ENCODE peak calls at places on chromosomes 6 and 20, in four cellular contexts. K is K562, A is HEK293T, X is GM12878. U is an unnamed sample.

GRCh38 chr6:80967618-80968017 is 784.9 kb downstream of the TENT5A start:
- DNase-seq in K (no peak), X (no peak), A (no peak), U (no peak)

GRCh38 chr6:28235912-28236452 is 10.9 kb downstream of the ZSCAN9 start:
- DNase-seq in X (no peak), K (no peak), A (no peak), U (no peak)

GRCh38 chr6:151958332-151958731 is 150.8 kb downstream of the ESR1 start:
- DNase-seq in K (no peak), A (no peak), X (no peak), U (no peak)

GRCh38 chr6:166942393-166943168 is 13.8 kb downstream of the RNASET2 start:
- DNase-seq in X (no peak), A (no peak), K (peak; percentile 89), U (no peak)

GRCh38 chr6:134451529-134451928 is 133.6 kb upstream of the SGK1 start:
- DNase-seq in A (no peak), X (no peak), K (peak; percentile 40), U (no peak)

GRCh38 chr6:110415297-110415916 is at the start of gene DDO:
- DNase-seq in K (peak; percentile 15), X (no peak), A (no peak), U (peak; percentile 86)

GRCh38 chr6:27133281-27134227 is 113.9 kb upstream of the PRSS16 start:
- DNase-seq in A (peak; percentile 22), X (peak; percentile 63), K (no peak), U (peak; percentile 51)

GRCh38 chr6:111808493-111808892 is 64.8 kb downstream of the FYN start:
- DNase-seq in K (no peak), A (no peak), X (no peak), U (no peak)

GRCh38 chr6:33628401-33628964 is 7.4 kb downstream of the ITPR3 start:
- DNase-seq in K (no peak), A (no peak), X (no peak), U (no peak)

GRCh38 chr6:10633216-10633615 is 61.2 kb downstream of the C6orf52 start:
- DNase-seq in K (peak; percentile 31), X (peak; percentile 36), A (no peak), U (peak; percentile 13)

GRCh38 chr6:41654433-41655020 is 16.3 kb downstream of the MDFI start:
- DNase-seq in A (no peak), X (no peak), K (no peak), U (no peak)

GRCh38 chr6:17612048-17612447 is 11.9 kb downstream of the FAM8A1 start:
- DNase-seq in K (no peak), A (no peak), X (no peak), U (no peak)

GRCh38 chr6:78436335-78436734 is 431.0 kb upstream of the IRAK1BP1 start:
- DNase-seq in X (no peak), K (no peak), A (no peak), U (peak; percentile 1)
- TF ChIP-seq TARDBP in X (no peak), K (no peak), A (no peak), U (no peak)

DNA sequence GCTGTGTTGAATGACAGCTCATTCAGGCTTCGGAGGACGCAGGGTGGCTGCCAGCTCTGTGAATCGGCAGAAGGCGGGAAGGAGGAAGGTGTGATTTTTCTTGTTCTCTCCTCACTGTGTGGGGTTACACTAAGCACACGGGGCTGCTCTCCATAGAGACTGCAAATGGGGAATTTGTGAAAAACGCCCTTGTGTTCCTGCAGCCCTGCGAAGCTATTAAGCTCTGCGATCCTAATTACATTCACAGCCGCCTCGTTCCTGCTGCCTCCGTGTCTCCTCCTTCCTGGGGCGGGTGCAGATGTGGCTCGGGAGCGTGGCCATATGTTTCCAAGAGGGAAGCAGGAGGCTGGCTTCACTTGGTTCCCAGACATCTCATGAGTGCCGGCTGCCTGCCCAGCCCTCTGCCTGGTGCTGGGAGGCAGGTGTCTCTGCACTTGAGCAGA is 124.0 kb downstream of the TOX2 start:
- DNase-seq in X (no peak), A (no peak), K (no peak), U (no peak)
- TF ChIP-seq TARDBP in X (no peak), A (no peak), K (no peak), U (no peak)

DNA sequence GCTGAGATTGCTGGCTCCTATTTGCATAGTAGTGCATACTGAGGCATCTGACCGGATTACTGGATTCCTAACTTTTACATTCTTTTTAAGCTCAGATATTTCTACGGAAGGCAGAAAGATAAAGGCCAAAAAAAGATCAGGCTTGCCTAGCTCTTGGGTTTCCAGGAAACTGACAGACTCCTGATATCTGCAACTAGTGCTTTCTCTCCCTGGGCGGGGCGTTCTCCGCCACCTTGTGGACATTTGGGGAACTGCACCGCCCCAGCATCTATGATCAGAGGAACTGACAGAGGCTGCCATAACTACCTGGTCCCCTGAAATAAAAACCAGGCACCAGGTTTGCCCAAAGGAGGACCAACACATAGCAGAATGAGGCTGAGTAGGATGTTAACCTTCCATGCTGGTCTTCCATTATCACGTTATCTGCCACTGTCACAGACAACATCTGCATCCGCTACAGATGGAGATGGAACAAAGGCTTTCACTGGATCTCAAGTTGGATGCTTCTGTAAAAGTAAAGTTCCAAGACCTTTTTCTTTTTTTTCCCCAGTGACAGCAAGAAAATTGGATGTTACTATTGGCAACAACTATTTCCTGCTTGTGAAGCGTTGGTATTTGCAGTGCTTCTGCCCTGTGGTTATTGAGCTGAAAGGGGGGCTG is 33.3 kb downstream of the NT5E start:
- DNase-seq in A (peak; percentile 74), K (peak; percentile 76), X (no peak), U (peak; percentile 50)
- TF ChIP-seq TARDBP in A (no peak), K (no peak), X (no peak), U (no peak)

DNA sequence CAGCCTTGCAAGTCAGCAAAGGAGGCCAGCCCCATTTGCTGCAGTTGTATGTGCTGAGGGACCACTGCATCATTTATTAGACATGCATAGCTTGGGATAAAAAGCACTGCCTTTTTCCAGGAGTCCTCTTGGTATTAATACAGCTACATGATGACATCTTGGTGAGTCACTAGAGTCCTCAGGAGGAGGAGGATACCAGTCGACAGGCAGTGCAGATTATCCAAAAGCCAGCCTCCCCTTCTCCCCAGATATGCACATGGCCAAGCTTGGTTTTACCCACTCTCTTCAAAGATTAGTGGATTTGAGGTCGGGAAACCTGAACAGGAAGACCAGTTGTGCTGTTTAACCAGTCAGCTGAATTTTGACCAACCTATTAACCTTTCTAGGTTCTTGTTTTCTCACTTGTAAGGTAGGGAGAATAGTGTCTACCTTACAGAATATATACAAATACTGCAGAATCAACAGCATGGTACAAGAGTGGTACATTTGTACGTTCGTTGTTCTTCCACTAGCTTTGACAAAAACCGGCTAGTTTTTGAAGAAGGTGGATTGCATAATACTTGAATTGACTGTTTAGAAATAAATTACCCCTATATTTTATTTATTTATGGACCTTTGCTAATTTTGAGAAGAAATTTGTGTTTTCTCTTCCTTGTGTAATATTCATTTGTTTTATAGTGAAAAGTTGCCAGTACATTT is 31.9 kb downstream of the VAPB start:
- DNase-seq in K (peak; percentile 56), X (no peak), A (no peak), U (no peak)
- TF ChIP-seq TARDBP in K (no peak), X (no peak), A (no peak), U (no peak)

GRCh38 chr20:50689864-50690263 is 1.5 kb downstream of the RIPOR3 start:
- DNase-seq in X (no peak), K (no peak), A (no peak), U (no peak)

GRCh38 chr20:50690979-50691584 is at the start of gene RIPOR3:
- DNase-seq in X (no peak), A (no peak), K (peak; percentile 97), U (no peak)

GRCh38 chr20:50692553-50692933 is 1.2 kb upstream of the RIPOR3 start:
- DNase-seq in K (no peak), A (no peak), X (no peak), U (no peak)

GRCh38 chr20:50691585-50692552 is 527 bp upstream of the RIPOR3 start:
- DNase-seq in A (no peak), K (peak; percentile 81), X (no peak), U (no peak)

DNA sequence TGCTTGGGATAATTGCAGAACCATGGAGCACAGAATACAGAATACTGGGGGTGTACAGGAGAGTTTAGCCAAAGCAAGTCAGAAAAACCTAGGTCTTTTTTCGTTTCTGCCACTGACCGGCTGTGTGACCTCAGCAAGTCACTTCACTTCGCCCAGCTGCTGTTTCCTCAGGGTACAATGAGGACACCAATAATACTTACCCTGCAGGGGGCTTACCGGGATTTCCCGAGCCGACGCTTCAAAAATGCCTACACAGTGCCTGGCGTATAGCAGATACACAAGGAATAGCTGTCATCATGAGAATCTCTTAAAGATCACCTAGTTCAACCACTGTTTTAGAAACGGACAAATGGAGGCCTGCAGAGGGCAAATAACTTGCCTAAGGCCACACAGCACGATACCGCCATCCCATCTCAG is 772 bp downstream of the RIPOR3 start:
- DNase-seq in X (no peak), K (no peak), A (no peak), U (no peak)
- TF ChIP-seq TARDBP in X (no peak), K (no peak), A (no peak), U (no peak)

GRCh38 chr6:137000825-137001224 is 43.9 kb downstream of the IL20RA start:
- DNase-seq in K (no peak), X (no peak), A (no peak), U (no peak)
- TF ChIP-seq TARDBP in K (no peak), X (no peak), A (no peak), U (no peak)

GRCh38 chr6:35050291-35050987 is 90.7 kb downstream of the TCP11 start:
- DNase-seq in A (no peak), K (no peak), X (no peak), U (no peak)
- TF ChIP-seq TARDBP in A (no peak), K (no peak), X (no peak), U (no peak)

DNA sequence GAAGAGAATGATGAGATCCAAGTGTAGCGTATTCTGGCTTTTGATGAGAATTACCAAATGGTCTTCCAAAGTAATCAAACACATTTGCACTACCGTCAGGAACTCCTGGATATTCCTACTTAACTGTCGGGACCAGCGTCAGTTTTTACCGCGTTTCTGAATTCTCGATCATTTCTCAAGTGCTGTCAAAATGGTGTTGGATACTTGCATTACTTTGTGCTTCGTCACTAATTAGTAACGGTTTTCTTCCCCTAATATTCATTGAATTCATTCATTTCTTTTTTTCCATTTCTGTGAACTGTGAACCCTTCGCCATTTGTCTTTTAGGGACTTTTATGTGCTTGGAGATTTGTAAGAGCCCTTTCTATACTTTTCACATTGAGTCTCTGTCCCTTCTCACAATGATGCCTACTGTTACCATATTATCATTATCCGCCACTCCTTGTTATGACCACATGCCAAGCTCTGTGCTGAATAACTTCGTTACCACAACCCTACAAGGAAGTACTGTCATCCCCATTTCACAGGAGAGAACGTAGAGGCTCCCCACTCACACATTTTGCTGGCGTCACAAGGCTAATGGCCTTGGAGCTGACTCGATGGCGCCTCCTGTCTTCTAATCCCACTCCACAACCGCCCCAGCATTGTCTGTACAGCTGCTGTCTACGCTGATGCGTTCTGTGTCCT is 74.2 kb upstream of the QKI start:
- DNase-seq in K (peak; percentile 33), X (no peak), A (no peak), U (no peak)
- TF ChIP-seq TARDBP in K (no peak), X (no peak), A (no peak), U (no peak)

U was measured in HepG2.